ENCODE peak calls at places on chromosome 4, in seven cellular contexts. H is adrenal gland, A is endothelial cell of umbilical vein, B is Peyer's patch, N is lower leg skin, Q is stomach, K is heart left ventricle. V is an unnamed sample.

GRCh38 chr4:152508818-152509217 is 27.1 kb downstream of the FBXW7 start:
- DNase-seq in H (no peak), N (no peak), B (no peak), A (no peak), K (no peak), Q (no peak), V (no peak)

GRCh38 chr4:40804598-40804997 is 54.8 kb downstream of the NSUN7 start:
- DNase-seq in K (no peak), Q (no peak), A (no peak), H (no peak), B (no peak), N (no peak), V (no peak)

GRCh38 chr4:116015549-116015948 is 902.1 kb upstream of the NDST4 start:
- DNase-seq in Q (no peak), K (no peak), B (no peak), N (no peak), A (no peak), H (no peak), V (no peak)

GRCh38 chr4:39637572-39638357 is 900 bp downstream of the SMIM14 start:
- DNase-seq in A (peak; percentile 81), K (peak; percentile 63), N (peak; percentile 29), B (peak; percentile 81), H (peak; percentile 57), Q (peak; percentile 66), V (peak; percentile 77)

GRCh38 chr4:120990246-120990645 is 67.7 kb upstream of the PRDM5 start:
- DNase-seq in B (no peak), A (no peak), H (no peak), K (no peak), Q (no peak), N (no peak), V (no peak)

GRCh38 chr4:48779095-48779997 is 733 bp downstream of the FRYL start:
- DNase-seq in K (peak; percentile 73), N (peak; percentile 47), Q (peak; percentile 71), H (peak; percentile 69), A (peak; percentile 69), B (peak; percentile 84), V (peak; percentile 59)

GRCh38 chr4:150010525-150011126 is 67.6 kb upstream of the DCLK2 start:
- DNase-seq in A (peak; percentile 69), K (no peak), B (peak; percentile 53), H (peak; percentile 47), Q (peak; percentile 26), N (no peak), V (peak; percentile 67)

GRCh38 chr4:184453402-184454160 is 20.8 kb downstream of the IRF2 start:
- DNase-seq in B (peak; percentile 75), H (no peak), N (no peak), Q (peak; percentile 49), A (peak; percentile 80), K (peak; percentile 38), V (peak; percentile 60)

GRCh38 chr4:139660518-139661149 is 5.0 kb upstream of the MGST2 start:
- DNase-seq in A (peak; percentile 83), K (no peak), H (no peak), N (no peak), Q (no peak), B (peak; percentile 63), V (no peak)

DNA sequence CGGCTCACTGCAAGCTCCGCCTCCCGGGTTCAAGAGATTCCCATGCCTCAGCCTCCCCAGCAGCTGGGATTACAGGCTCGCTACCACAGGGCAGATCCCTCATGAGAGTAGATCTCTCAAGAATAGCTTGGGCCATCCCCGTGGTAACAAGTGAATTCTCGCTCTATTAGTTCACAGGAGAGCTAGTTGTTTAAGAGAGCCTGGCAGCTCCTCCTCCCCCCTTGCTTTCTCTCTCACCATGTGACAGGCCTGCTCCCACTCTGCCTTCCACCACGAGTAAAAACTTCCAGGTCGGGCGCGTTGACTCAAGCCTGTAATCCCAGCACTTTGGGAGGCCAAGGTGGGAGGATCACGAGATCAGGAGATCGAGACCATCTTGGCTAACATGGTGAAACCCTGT is 30.3 kb upstream of the LAP3 start:
- DNase-seq in K (no peak), B (no peak), A (no peak), H (no peak), Q (no peak), N (no peak), V (no peak)
- H3K4me3 ChIP-seq in K (no peak overlapping the region), B (no peak overlapping the region), A (no peak overlapping the region), H (no peak overlapping the region), Q (no peak overlapping the region), N (no peak overlapping the region), V (no peak overlapping the region)

DNA sequence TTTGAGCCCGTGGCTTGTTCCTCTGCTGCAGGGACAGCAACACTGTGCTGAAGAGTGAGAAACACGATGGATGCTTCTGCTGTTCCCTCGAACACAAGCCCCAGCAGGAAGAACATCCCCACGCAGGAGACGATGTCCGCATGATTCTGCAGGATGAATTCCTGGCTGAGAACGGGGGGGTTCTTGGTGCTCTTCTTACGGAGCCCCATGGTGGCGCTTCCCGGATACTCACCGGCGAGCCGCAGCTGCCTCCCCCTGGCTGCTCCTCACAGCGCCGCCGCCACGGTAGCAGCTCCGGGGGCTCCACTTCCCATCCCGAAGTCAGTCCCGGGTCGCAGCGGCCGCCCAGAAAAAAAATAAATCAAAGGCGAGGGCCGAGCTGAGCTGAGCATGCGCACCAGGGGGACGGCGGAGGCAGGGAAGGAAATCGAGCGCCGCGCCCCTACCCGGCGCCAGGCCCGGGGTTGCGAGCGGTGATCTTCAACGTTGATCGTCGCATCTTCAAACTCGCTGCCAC is at the start of gene TRAM1L1:
- DNase-seq in A (peak; percentile 65), K (peak; percentile 68), Q (peak; percentile 64), H (peak; percentile 62), B (peak; percentile 49), N (no peak), V (peak; percentile 81)
- TF ChIP-seq POLR2A in A (peak; percentile 37), K (no peak), Q (no peak), H (no peak), B (no peak), N (no peak), V (no peak)

GRCh38 chr4:138499627-138500026 is 257.5 kb upstream of the SLC7A11 start:
- DNase-seq in A (no peak), H (no peak), K (no peak), B (no peak), Q (no peak), N (no peak), V (no peak)
- TF ChIP-seq CTCF in A (no peak), H (no peak), K (no peak), B (no peak), Q (no peak), N (no peak), V (no peak)

GRCh38 chr4:33577798-33578197 is 2666.5 kb downstream of the ARAP2 start:
- DNase-seq in H (no peak), B (no peak), K (no peak), A (no peak), N (no peak), Q (no peak), V (no peak)
- H3K4me3 ChIP-seq in H (no peak overlapping the region), B (no peak overlapping the region), K (no peak overlapping the region), A (no peak overlapping the region), N (no peak overlapping the region), Q (no peak overlapping the region), V (no peak overlapping the region)

GRCh38 chr4:83108101-83108861 is 6.2 kb downstream of the PLAC8 start:
- DNase-seq in N (no peak), Q (no peak), A (no peak), K (no peak), B (no peak), H (no peak), V (no peak)
- TF ChIP-seq POLR2A in N (no peak), Q (no peak), A (no peak), K (no peak), B (no peak), H (no peak), V (no peak)

DNA sequence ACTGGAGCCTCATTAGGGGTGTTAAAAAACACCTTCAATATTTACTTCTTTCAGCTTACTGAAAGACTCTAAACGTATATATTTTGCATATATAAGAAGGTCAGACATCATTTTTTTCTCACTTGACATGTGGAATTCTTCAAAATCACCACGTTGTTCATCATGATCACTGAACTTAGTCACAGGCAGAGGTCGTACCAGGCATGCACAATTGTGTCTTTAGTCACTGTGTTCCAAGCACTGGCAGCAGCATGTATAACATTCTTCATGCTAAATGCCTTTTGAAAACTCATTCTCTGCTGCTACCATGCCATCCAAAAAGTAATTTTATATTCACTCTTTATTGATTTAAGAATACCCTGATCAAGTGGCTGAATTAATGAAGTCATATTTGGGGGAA is 229.3 kb upstream of the ARSJ start:
- DNase-seq in Q (no peak), H (no peak), K (no peak), A (no peak), N (no peak), B (no peak), V (no peak)
- TF ChIP-seq CTCF in Q (no peak), H (no peak), K (no peak), A (no peak), N (no peak), B (no peak), V (no peak)

GRCh38 chr4:74159397-74159709 is 1.4 kb downstream of the MTHFD2L start:
- DNase-seq in A (no peak), B (no peak), Q (no peak), K (no peak), N (no peak), H (no peak), V (no peak)
- H3K4me3 ChIP-seq in A (peak overlapping the region; percentile 97), B (peak overlapping the region; percentile 78), Q (no peak overlapping the region), K (peak overlapping the region; percentile 70), N (no peak overlapping the region), H (peak overlapping the region; percentile 77), V (no peak overlapping the region)

DNA sequence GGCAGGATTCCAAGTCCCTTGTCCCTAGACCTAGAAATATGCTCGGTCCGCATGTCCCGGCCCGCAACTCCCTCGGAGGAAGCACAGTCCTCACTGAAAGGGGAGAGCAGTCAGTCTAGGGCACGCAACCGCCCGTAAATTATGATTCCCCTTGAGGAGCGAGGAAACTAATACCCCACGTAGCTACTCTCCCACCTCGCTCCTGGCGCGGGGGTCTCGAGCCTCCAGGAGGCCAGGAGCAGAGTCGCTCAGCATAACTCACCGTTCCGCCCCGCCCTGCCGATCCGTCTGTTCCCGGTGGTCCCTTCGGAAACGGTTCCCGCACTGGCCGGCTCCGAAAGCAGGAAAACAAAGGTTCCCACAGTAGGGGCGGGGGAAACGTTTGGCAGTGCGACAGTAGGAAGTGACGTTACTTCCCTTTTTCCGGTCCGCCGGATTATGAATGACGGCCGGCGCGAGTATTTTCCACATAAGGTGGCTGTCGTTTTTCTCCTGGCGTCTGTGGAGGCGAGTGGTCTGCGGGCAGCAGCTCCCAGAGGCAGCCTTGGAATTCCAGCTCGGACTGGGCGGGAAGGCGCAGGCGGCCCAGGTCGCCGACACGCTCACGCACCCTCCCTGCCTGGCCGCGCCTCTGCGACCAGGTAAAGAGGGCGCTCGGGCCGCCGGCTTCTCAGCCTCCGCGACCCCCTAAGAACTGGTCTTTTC is at the start of the genes GSTCD and INTS12:
- DNase-seq in B (peak; percentile 95), N (peak; percentile 91), Q (peak; percentile 95), K (peak; percentile 92), A (peak; percentile 95), H (peak; percentile 91), V (peak; percentile 95)
- TF ChIP-seq POLR2A in B (peak; percentile 69), N (no peak), Q (no peak), K (no peak), A (peak; percentile 89), H (peak; percentile 85), V (no peak)

V was measured in testis.